ENCODE peak calls at places on chromosomes 6 and 20, in seven cellular contexts. V is HepG2, S is breast epithelium, B is Peyer's patch, C is uterus, X is fibroblast of mammary gland, W is astrocyte of the spinal cord. H is an unnamed sample.

GRCh38 chr6:145155873-145156782 is 579.2 kb downstream of the EPM2A start:
- DNase-seq in S (no peak), B (no peak), W (no peak), X (peak; percentile 40), V (no peak), C (no peak), H (no peak)

GRCh38 chr6:6975395-6976111 is 132.2 kb upstream of the RREB1 start:
- DNase-seq in C (no peak), S (no peak), W (no peak), B (no peak), X (no peak), V (no peak), H (no peak)

GRCh38 chr20:61169870-61170269 is 82.2 kb upstream of the CDH4 start:
- DNase-seq in S (no peak), C (no peak), W (no peak), B (no peak), V (no peak), X (no peak), H (no peak)

GRCh38 chr6:110529355-110529754 is 52.9 kb upstream of the SLC22A16 start:
- DNase-seq in S (no peak), B (no peak), W (peak; percentile 80), X (peak; percentile 86), V (no peak), C (no peak), H (peak; percentile 68)

GRCh38 chr20:37295001-37295400 is 5.5 kb downstream of the MANBAL start:
- DNase-seq in S (no peak), B (peak; percentile 13), X (peak; percentile 99), C (peak; percentile 81), V (no peak), W (peak; percentile 97), H (peak; percentile 97)

GRCh38 chr6:70110128-70111022 is 192.5 kb downstream of the COL9A1 start:
- DNase-seq in B (no peak), X (peak; percentile 6), W (peak; percentile 9), S (no peak), C (no peak), V (no peak), H (peak; percentile 5)

GRCh38 chr6:143258945-143259344 is 191.6 kb downstream of the ADAT2 start:
- DNase-seq in S (no peak), C (no peak), W (no peak), X (no peak), V (no peak), B (no peak), H (no peak)

GRCh38 chr6:71330501-71330900 is 41.9 kb downstream of the OGFRL1 start:
- DNase-seq in V (no peak), W (no peak), B (no peak), X (no peak), C (no peak), S (no peak), H (no peak)

GRCh38 chr6:137793805-137794508 is 73.1 kb upstream of the TNFAIP3 start:
- DNase-seq in V (no peak), W (no peak), X (no peak), C (no peak), B (no peak), S (no peak), H (no peak)

GRCh38 chr6:28433119-28433518 is 10.2 kb downstream of the ZSCAN23 start:
- DNase-seq in W (no peak), V (no peak), S (no peak), C (no peak), X (no peak), B (no peak), H (no peak)

GRCh38 chr6:40540790-40541189 is 46.4 kb downstream of the LRFN2 start:
- DNase-seq in B (no peak), X (no peak), V (no peak), C (no peak), W (no peak), S (no peak), H (no peak)

GRCh38 chr20:6566821-6567220 is 200.7 kb upstream of the BMP2 start:
- DNase-seq in X (peak; percentile 94), C (no peak), S (no peak), B (no peak), W (peak; percentile 83), V (no peak), H (peak; percentile 82)

GRCh38 chr6:47621838-47622449 is 76.4 kb upstream of the ADGRF4 start:
- DNase-seq in W (no peak), B (no peak), S (no peak), V (no peak), X (no peak), C (no peak), H (no peak)

GRCh38 chr6:81741689-81742088 is 10.8 kb downstream of the TENT5A start:
- DNase-seq in C (no peak), S (no peak), X (no peak), V (no peak), B (no peak), W (no peak), H (no peak)

GRCh38 chr20:22842793-22843192 is 192.3 kb upstream of the SSTR4 start:
- DNase-seq in X (no peak), C (no peak), W (no peak), B (no peak), V (no peak), S (no peak), H (no peak)

GRCh38 chr20:59888050-59888449 is 45.4 kb downstream of the SYCP2 start:
- DNase-seq in X (no peak), V (no peak), C (no peak), B (no peak), S (no peak), W (no peak), H (no peak)

GRCh38 chr6:16181429-16182359 is 52.8 kb downstream of the MYLIP start:
- DNase-seq in C (peak; percentile 81), W (peak; percentile 11), S (peak; percentile 48), B (no peak), X (peak; percentile 4), V (no peak), H (no peak)

GRCh38 chr20:56431451-56431850 is 19.4 kb downstream of the CASS4 start:
- DNase-seq in V (no peak), W (no peak), S (no peak), B (no peak), X (no peak), C (no peak), H (no peak)
- H3K4me3 ChIP-seq in V (no peak overlapping the region), W (no peak overlapping the region), S (no peak overlapping the region), B (no peak overlapping the region), X (no peak overlapping the region), C (no peak overlapping the region), H (no peak overlapping the region)

DNA sequence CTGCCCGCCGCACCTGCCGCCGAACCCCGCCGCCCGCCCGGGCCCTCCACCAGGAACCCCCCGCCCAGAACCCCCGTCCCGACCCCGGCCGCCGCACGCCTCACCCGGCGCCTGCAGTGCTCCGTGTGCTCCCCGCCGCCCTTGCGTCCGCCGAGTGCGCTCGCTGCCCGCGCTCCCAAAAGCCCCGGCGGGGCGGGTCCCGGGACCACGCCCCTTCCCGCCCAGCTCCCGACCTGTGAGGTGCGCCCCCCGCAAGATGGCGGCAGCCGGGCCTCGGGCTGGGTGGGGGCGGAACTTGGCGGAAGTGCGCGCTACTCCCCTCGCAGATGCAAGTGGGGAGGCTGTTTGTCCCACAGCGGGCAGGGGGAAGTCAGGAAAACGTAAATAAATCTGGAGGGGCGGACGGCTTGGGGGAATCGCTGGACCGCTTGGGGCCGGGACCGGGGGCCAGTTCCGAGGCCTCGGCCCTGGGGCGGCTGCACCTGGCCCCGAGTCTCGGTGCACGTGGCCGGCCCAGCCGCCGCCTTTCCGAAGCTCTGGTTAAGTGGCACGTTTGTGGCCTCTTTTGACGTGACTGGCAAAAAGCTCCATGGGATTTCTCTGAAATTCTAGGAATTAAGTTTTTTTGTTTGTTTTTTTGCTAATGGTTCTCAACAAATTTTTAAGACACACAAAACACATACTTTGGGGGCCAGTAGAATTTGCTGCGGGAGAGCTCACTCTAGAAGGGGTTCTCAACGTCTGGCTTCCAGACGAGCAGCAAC is at the start of gene EZR:
- DNase-seq in S (peak; percentile 78), X (peak; percentile 51), B (peak; percentile 89), C (peak; percentile 68), W (peak; percentile 74), V (peak; percentile 59), H (peak; percentile 68)
- TF ChIP-seq CTCF in S (no peak), X (no peak), B (peak; percentile 13), C (no peak), W (no peak), V (peak; percentile 45), H (no peak)

GRCh38 chr6:74362391-74362790 is 666.4 kb downstream of the CD109 start:
- DNase-seq in V (no peak), W (no peak), X (peak; percentile 47), C (no peak), B (no peak), S (no peak), H (no peak)
- H3K4me3 ChIP-seq in V (no peak overlapping the region), W (no peak overlapping the region), X (no peak overlapping the region), C (no peak overlapping the region), B (no peak overlapping the region), S (no peak overlapping the region), H (no peak overlapping the region)

GRCh38 chr6:111777357-111777756 is 95.9 kb downstream of the FYN start:
- DNase-seq in B (no peak), V (no peak), W (no peak), S (no peak), X (no peak), C (no peak), H (no peak)
- TF ChIP-seq CTCF in B (no peak), V (peak; percentile 10), W (peak; percentile 2), S (no peak), X (no peak), C (no peak), H (peak; percentile 25)

GRCh38 chr6:92150560-92150959 is 1268.8 kb downstream of the EPHA7 start:
- DNase-seq in B (no peak), V (no peak), S (no peak), W (no peak), X (no peak), C (no peak), H (no peak)
- H3K4me3 ChIP-seq in B (no peak overlapping the region), V (no peak overlapping the region), S (no peak overlapping the region), W (no peak overlapping the region), X (no peak overlapping the region), C (no peak overlapping the region), H (no peak overlapping the region)

DNA sequence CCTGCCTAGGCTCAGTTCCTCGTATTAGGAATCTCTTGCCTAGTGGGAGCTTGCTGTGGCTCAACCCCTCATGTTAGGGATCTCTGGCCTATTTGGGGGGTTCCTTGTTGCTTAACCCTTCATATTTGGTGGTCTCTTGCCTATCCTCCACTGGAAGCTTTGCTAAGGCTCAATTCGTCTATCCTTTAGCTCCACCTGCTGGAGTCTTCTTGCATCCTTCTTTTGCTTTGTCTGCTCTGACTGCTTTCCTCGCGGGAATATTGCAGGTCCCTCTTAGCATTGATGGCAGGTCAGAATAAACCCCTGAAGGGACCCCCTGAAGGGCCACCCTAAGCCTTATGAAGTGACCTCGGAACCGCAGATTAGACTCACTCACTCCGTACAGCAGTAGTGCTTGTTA is 203.0 kb upstream of the TBX18 start:
- DNase-seq in X (peak; percentile 70), C (no peak), B (no peak), W (peak; percentile 48), V (peak; percentile 52), S (no peak), H (peak; percentile 50)
- TF ChIP-seq CTCF in X (peak; percentile 74), C (no peak), B (no peak), W (peak; percentile 57), V (peak; percentile 77), S (no peak), H (peak; percentile 71)